ENCODE peak calls at places on chromosomes 4 and X, in seven cellular contexts. I, D, M, R, B, Y and P are unnamed samples. For H3K4me1, the result is how much of the 10 kb centered on the place peaks cover.

GRCh38 chr4:136311774-136312173 is 1220.5 kb downstream of the PCDH18 start:
- DNase-seq in I (no peak), D (no peak), M (no peak), R (no peak), B (no peak), Y (no peak), P (no peak)

GRCh38 chr4:48103483-48104139 is 30.4 kb downstream of the TXK start:
- DNase-seq in I (no peak), D (no peak), M (no peak), R (no peak), B (no peak), Y (no peak), P (no peak)

GRCh38 chr4:63578383-63578782 is 830.9 kb downstream of the TECRL start:
- DNase-seq in I (no peak), D (no peak), M (no peak), R (no peak), B (no peak), Y (no peak), P (no peak)

GRCh38 chr4:70945452-70946055 is 43.4 kb downstream of the MOB1B start:
- DNase-seq in I (no peak), D (peak), M (no peak), R (no peak), B (no peak), Y (no peak), P (no peak)

GRCh38 chr4:104500452-104500851 is 5.8 kb upstream of the CXXC4 start:
- DNase-seq in I (no peak), D (no peak), M (no peak), R (peak), B (no peak), Y (no peak), P (no peak)

GRCh38 chrX:30637874-30638793 is 15.1 kb upstream of the GK start:
- DNase-seq in I (no peak), D (no peak), M (no peak), R (no peak), B (no peak), Y (no peak), P (no peak)

GRCh38 chr4:46844325-46844917 is 64.6 kb downstream of the COX7B2 start:
- DNase-seq in I (no peak), D (peak), M (peak), R (peak), B (no peak), Y (no peak), P (no peak)

GRCh38 chrX:39998636-39999406 is 98.9 kb downstream of the BCOR start:
- DNase-seq in I (no peak), D (no peak), M (no peak), R (no peak), B (no peak), Y (no peak), P (no peak)

GRCh38 chr4:108890491-108890890 is 127.6 kb upstream of the ETNPPL start:
- DNase-seq in I (no peak), D (no peak), M (no peak), R (no peak), B (no peak), Y (no peak), P (no peak)

GRCh38 chrX:151984891-151985290 is 10.4 kb upstream of the GABRE start:
- DNase-seq in I (no peak), D (no peak), M (no peak), R (no peak), B (no peak), Y (no peak), P (no peak)
- H3K4me1 ChIP-seq in I (under half), D (under half), M (under half), R (under half), B (under half), Y (under half), P (under half)

DNA sequence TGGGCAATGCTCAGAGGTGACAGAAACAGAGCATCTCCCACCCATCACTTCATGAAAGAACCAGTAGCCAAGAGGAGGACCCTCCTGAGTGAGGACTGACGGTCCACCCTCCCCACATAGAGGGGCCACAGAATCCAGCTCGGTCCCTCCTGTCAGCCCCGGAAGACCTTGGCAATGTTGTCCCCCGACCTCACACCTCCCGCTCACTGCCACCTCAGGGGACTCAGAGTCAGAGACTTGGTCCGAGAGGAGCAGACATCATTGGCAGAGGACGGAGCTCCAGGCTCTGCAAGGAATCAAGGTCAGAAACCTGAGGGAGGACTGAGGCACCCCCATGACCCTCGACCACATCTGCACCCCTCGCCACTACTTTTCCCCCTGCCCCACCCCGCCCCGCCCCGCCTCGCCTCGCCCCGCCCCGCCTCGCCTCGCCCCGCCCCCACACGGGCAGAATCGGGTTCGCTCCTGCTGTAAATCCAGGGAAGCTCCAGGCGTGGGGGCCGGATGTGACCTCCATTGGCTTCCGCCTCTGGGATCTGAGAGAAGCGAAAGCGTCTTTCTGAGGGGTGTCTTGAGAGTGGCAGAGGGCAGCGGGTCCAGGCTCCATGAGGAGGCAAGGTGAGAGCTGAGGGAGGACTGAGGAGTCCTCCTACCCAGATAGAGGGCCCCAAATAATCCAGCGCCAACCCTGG is at the start of gene MAGEA11:
- DNase-seq in I (no peak), D (no peak), M (no peak), R (peak), B (no peak), Y (no peak), P (no peak)
- TF ChIP-seq POLR2A in I (no peak), D (no peak), M (no peak), R (no peak), B (no peak), Y (no peak), P (no peak)

DNA sequence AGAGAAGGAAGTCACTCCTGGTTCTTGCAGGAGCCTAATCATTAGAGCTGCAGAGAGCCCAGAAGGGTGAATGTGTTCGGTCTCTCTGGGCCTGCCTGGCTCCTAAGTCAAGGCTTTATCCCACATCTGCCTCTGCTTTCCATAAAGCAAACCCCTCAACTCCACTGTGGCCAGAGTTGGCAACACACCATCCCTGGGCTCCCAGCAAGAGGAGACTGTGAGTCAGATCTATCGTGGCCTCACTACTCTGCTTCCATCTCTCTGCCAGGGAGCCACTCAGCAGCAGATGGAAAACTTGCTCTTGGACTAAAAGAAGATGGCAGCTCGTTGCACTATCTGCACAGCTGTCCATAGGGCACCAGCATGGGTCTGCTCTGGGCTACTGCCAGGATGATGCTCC is 348.2 kb downstream of the FBXW7 start:
- DNase-seq in I (no peak), D (no peak), M (no peak), R (no peak), B (no peak), Y (no peak), P (no peak)
- H3K27ac ChIP-seq in I (no peak), D (no peak), M (no peak), R (no peak), B (no peak), Y (no peak), P (no peak)

GRCh38 chrX:100648601-100649417 is 4.8 kb downstream of the SRPX2 start:
- DNase-seq in I (peak), D (peak), M (no peak), R (no peak), B (no peak), Y (peak), P (no peak)

GRCh38 chrX:100647739-100648138 is 3.7 kb downstream of the SRPX2 start:
- DNase-seq in I (no peak), D (no peak), M (no peak), R (no peak), B (no peak), Y (no peak), P (no peak)

GRCh38 chrX:100649550-100650356 is 5.8 kb downstream of the SRPX2 start:
- DNase-seq in I (peak), D (peak), M (no peak), R (peak), B (no peak), Y (peak), P (peak)

GRCh38 chrX:100645106-100645505 is 1.1 kb downstream of the SRPX2 start:
- DNase-seq in I (no peak), D (no peak), M (no peak), R (no peak), B (no peak), Y (no peak), P (no peak)

GRCh38 chrX:100647095-100647494 is 3.1 kb downstream of the SRPX2 start:
- DNase-seq in I (peak), D (no peak), M (no peak), R (no peak), B (no peak), Y (no peak), P (no peak)
- H3K4me1 ChIP-seq in I (under half), D (under half), M (under half), R (under half), B (under half), Y (under half), P (under half)

GRCh38 chrX:112687189-112687691 is 7.5 kb upstream of the LHFPL1 start:
- DNase-seq in I (no peak), D (peak), M (no peak), R (no peak), B (no peak), Y (no peak), P (no peak)
- TF ChIP-seq POLR2A in I (no peak), D (no peak), M (no peak), R (no peak), B (no peak), Y (no peak), P (no peak)

DNA sequence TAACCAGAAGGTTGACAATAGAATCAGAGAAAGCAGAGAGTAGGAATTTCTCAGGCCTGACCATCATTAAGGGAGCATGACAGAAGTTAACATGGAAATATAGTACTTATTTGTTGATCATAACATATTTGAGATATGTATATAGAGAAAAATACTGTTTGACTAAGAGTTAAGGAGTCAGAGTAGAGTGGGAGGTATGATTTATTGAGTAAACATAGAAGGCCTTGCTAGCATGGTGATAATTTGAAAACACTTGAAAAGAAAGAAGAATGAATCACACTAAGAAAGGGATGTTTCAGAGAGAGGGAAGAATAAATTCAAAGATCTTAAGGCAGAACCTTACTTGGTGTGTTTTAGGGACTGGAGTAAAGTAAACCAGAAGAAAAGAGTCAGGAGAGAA is 437.2 kb upstream of the TECRL start:
- DNase-seq in I (no peak), D (no peak), M (no peak), R (no peak), B (no peak), Y (no peak), P (no peak)
- H3K27ac ChIP-seq in I (no peak), D (no peak), M (no peak), R (no peak), B (no peak), Y (no peak), P (no peak)

GRCh38 chr4:932713-933070 is 432 bp downstream of the TMEM175 start:
- DNase-seq in I (no peak), D (peak), M (no peak), R (no peak), B (no peak), Y (no peak), P (peak)
- H3K4me1 ChIP-seq in I (under half), D (under half), M (under half), R (under half), B (half or more), Y (under half), P (under half)